ENCODE peak calls at places on chromosomes 13 and 19, in five cellular contexts. One of them, this sample, is unnamed.

GRCh38 chr19:17579523-17580244 is 24.2 kb downstream of the COLGALT1 start:
- DNase-seq in epithelial cell of esophagus: peak; percentile 77
- DNase-seq in T-helper 17 cell: no peak
- DNase-seq in NCI-H345: no peak
- DNase-seq in esophagus squamous epithelium: no peak
- DNase-seq in this sample: peak; percentile 36

GRCh38 chr13:29140277-29140676 is 320.1 kb downstream of the MTUS2 start:
- DNase-seq in epithelial cell of esophagus: no peak
- DNase-seq in T-helper 17 cell: no peak
- DNase-seq in NCI-H345: no peak
- DNase-seq in esophagus squamous epithelium: no peak
- DNase-seq in this sample: no peak

GRCh38 chr19:42281175-42282035 is 12.4 kb downstream of the CIC start:
- DNase-seq in epithelial cell of esophagus: peak; percentile 79
- DNase-seq in T-helper 17 cell: no peak
- DNase-seq in NCI-H345: peak; percentile 71
- DNase-seq in esophagus squamous epithelium: no peak
- DNase-seq in this sample: no peak

GRCh38 chr19:15649526-15649925 is 8.8 kb downstream of the CYP4F3 start:
- DNase-seq in epithelial cell of esophagus: no peak
- DNase-seq in T-helper 17 cell: no peak
- DNase-seq in NCI-H345: no peak
- DNase-seq in esophagus squamous epithelium: no peak
- DNase-seq in this sample: no peak

GRCh38 chr13:69296130-69296529 is 811.5 kb upstream of the ATXN8OS start:
- DNase-seq in epithelial cell of esophagus: no peak
- DNase-seq in T-helper 17 cell: no peak
- DNase-seq in NCI-H345: no peak
- DNase-seq in esophagus squamous epithelium: no peak
- DNase-seq in this sample: no peak

GRCh38 chr19:29587518-29587986 is 18.5 kb upstream of the POP4 start:
- DNase-seq in epithelial cell of esophagus: peak; percentile 21
- DNase-seq in T-helper 17 cell: peak; percentile 8
- DNase-seq in NCI-H345: no peak
- DNase-seq in esophagus squamous epithelium: no peak
- DNase-seq in this sample: no peak

GRCh38 chr19:44690131-44690440 is 8.9 kb upstream of the CEACAM16 start:
- DNase-seq in epithelial cell of esophagus: no peak
- DNase-seq in T-helper 17 cell: no peak
- DNase-seq in NCI-H345: no peak
- DNase-seq in esophagus squamous epithelium: no peak
- DNase-seq in this sample: no peak

GRCh38 chr19:49614096-49614857 is 23.3 kb downstream of the PRR12 start:
- DNase-seq in epithelial cell of esophagus: peak; percentile 74
- DNase-seq in T-helper 17 cell: no peak
- DNase-seq in NCI-H345: no peak
- DNase-seq in esophagus squamous epithelium: no peak
- DNase-seq in this sample: no peak

GRCh38 chr13:33352023-33352422 is 66.5 kb upstream of the STARD13 start:
- DNase-seq in epithelial cell of esophagus: no peak
- DNase-seq in T-helper 17 cell: no peak
- DNase-seq in NCI-H345: peak; percentile 73
- DNase-seq in esophagus squamous epithelium: no peak
- DNase-seq in this sample: no peak

GRCh38 chr13:67299731-67300130 is 69.6 kb upstream of the PCDH9 start:
- DNase-seq in epithelial cell of esophagus: peak; percentile 59
- DNase-seq in T-helper 17 cell: no peak
- DNase-seq in NCI-H345: no peak
- DNase-seq in esophagus squamous epithelium: no peak
- DNase-seq in this sample: no peak

GRCh38 chr13:98147521-98147920 is 4.6 kb downstream of the FARP1 start:
- DNase-seq in epithelial cell of esophagus: no peak
- DNase-seq in T-helper 17 cell: no peak
- DNase-seq in NCI-H345: no peak
- DNase-seq in esophagus squamous epithelium: no peak
- DNase-seq in this sample: no peak

GRCh38 chr19:12838182-12838890 is at the start of gene MAST1:
- DNase-seq in epithelial cell of esophagus: peak; percentile 56
- DNase-seq in T-helper 17 cell: peak; percentile 46
- DNase-seq in NCI-H345: peak; percentile 29
- DNase-seq in esophagus squamous epithelium: no peak
- DNase-seq in this sample: peak; percentile 31

GRCh38 chr19:43820098-43820860 is 6.8 kb upstream of the ZNF283 start:
- DNase-seq in epithelial cell of esophagus: peak; percentile 62
- DNase-seq in T-helper 17 cell: no peak
- DNase-seq in NCI-H345: no peak
- DNase-seq in esophagus squamous epithelium: no peak
- DNase-seq in this sample: no peak

GRCh38 chr19:49911381-49912145 is 14.9 kb upstream of the IL4I1 start:
- DNase-seq in epithelial cell of esophagus: no peak
- DNase-seq in T-helper 17 cell: no peak
- DNase-seq in NCI-H345: no peak
- DNase-seq in esophagus squamous epithelium: no peak
- DNase-seq in this sample: peak; percentile 69

GRCh38 chr19:34244611-34245299 is 9.6 kb upstream of the GARRE1 start:
- DNase-seq in epithelial cell of esophagus: no peak
- DNase-seq in T-helper 17 cell: no peak
- DNase-seq in NCI-H345: peak; percentile 30
- DNase-seq in esophagus squamous epithelium: no peak
- DNase-seq in this sample: no peak

GRCh38 chr19:48511800-48512503 is at the start of gene LMTK3:
- DNase-seq in epithelial cell of esophagus: no peak
- DNase-seq in T-helper 17 cell: peak; percentile 69
- DNase-seq in NCI-H345: peak; percentile 81
- DNase-seq in esophagus squamous epithelium: no peak
- DNase-seq in this sample: no peak

GRCh38 chr19:14152713-14153112 is 16.3 kb upstream of the ASF1B start:
- DNase-seq in epithelial cell of esophagus: no peak
- DNase-seq in T-helper 17 cell: no peak
- DNase-seq in NCI-H345: no peak
- DNase-seq in esophagus squamous epithelium: no peak
- DNase-seq in this sample: no peak

GRCh38 chr19:10961073-10961762 is 388 bp downstream of the SMARCA4 start:
- DNase-seq in epithelial cell of esophagus: peak; percentile 13
- DNase-seq in T-helper 17 cell: no peak
- DNase-seq in NCI-H345: no peak
- DNase-seq in esophagus squamous epithelium: no peak
- DNase-seq in this sample: peak; percentile 30

GRCh38 chr19:7230826-7231225 is 63.4 kb downstream of the INSR start:
- DNase-seq in epithelial cell of esophagus: no peak
- DNase-seq in T-helper 17 cell: no peak
- DNase-seq in NCI-H345: no peak
- DNase-seq in esophagus squamous epithelium: no peak
- DNase-seq in this sample: no peak

GRCh38 chr13:113542751-113543424 is 41.7 kb upstream of the TFDP1 start:
- DNase-seq in epithelial cell of esophagus: no peak
- DNase-seq in T-helper 17 cell: no peak
- DNase-seq in NCI-H345: no peak
- DNase-seq in esophagus squamous epithelium: no peak
- DNase-seq in this sample: no peak

GRCh38 chr13:114146629-114147028 is 14.2 kb upstream of the RASA3 start:
- DNase-seq in epithelial cell of esophagus: no peak
- DNase-seq in T-helper 17 cell: no peak
- DNase-seq in NCI-H345: no peak
- DNase-seq in esophagus squamous epithelium: no peak
- DNase-seq in this sample: no peak

GRCh38 chr19:55283548-55284393 is at the start of gene BRSK1:
- DNase-seq in epithelial cell of esophagus: no peak
- DNase-seq in T-helper 17 cell: no peak
- DNase-seq in NCI-H345: peak; percentile 74
- DNase-seq in esophagus squamous epithelium: no peak
- DNase-seq in this sample: no peak

GRCh38 chr13:98182589-98182988 is 5.5 kb upstream of the RNF113B start:
- DNase-seq in epithelial cell of esophagus: no peak
- DNase-seq in T-helper 17 cell: no peak
- DNase-seq in NCI-H345: no peak
- DNase-seq in esophagus squamous epithelium: no peak
- DNase-seq in this sample: no peak

GRCh38 chr13:46575843-46576242 is 22.9 kb downstream of the LRCH1 start:
- DNase-seq in epithelial cell of esophagus: peak; percentile 74
- DNase-seq in T-helper 17 cell: no peak
- DNase-seq in NCI-H345: no peak
- DNase-seq in esophagus squamous epithelium: no peak
- DNase-seq in this sample: no peak

GRCh38 chr13:30908416-30908980 is 2.4 kb downstream of the MEDAG start:
- DNase-seq in epithelial cell of esophagus: no peak
- DNase-seq in T-helper 17 cell: no peak
- DNase-seq in NCI-H345: no peak
- DNase-seq in esophagus squamous epithelium: no peak
- DNase-seq in this sample: no peak

GRCh38 chr19:9834302-9834725 is 804 bp upstream of the PIN1 start:
- DNase-seq in epithelial cell of esophagus: no peak
- DNase-seq in T-helper 17 cell: no peak
- DNase-seq in NCI-H345: no peak
- DNase-seq in esophagus squamous epithelium: no peak
- DNase-seq in this sample: no peak

GRCh38 chr13:94329277-94329676 is 150.2 kb downstream of the DCT start:
- DNase-seq in epithelial cell of esophagus: no peak
- DNase-seq in T-helper 17 cell: no peak
- DNase-seq in NCI-H345: no peak
- DNase-seq in esophagus squamous epithelium: no peak
- DNase-seq in this sample: no peak

GRCh38 chr19:49213791-49214190 is 56.2 kb downstream of the TRPM4 start:
- DNase-seq in epithelial cell of esophagus: no peak
- DNase-seq in T-helper 17 cell: no peak
- DNase-seq in NCI-H345: no peak
- DNase-seq in esophagus squamous epithelium: no peak
- DNase-seq in this sample: no peak

GRCh38 chr13:59690857-59691500 is 472.7 kb downstream of the DIAPH3 start:
- DNase-seq in epithelial cell of esophagus: no peak
- DNase-seq in T-helper 17 cell: no peak
- DNase-seq in NCI-H345: no peak
- DNase-seq in esophagus squamous epithelium: no peak
- DNase-seq in this sample: no peak

GRCh38 chr19:12647490-12648071 is 19.0 kb downstream of the MAN2B1 start:
- DNase-seq in epithelial cell of esophagus: peak; percentile 66
- DNase-seq in T-helper 17 cell: no peak
- DNase-seq in NCI-H345: no peak
- DNase-seq in esophagus squamous epithelium: no peak
- DNase-seq in this sample: no peak

GRCh38 chr19:33795370-33796163 is 1.1 kb upstream of the KCTD15 start:
- DNase-seq in epithelial cell of esophagus: peak; percentile 84
- DNase-seq in T-helper 17 cell: peak; percentile 54
- DNase-seq in NCI-H345: peak; percentile 55
- DNase-seq in esophagus squamous epithelium: no peak
- DNase-seq in this sample: peak; percentile 84

GRCh38 chr13:47038196-47038595 is 141.3 kb upstream of the HTR2A start:
- DNase-seq in epithelial cell of esophagus: no peak
- DNase-seq in T-helper 17 cell: no peak
- DNase-seq in NCI-H345: no peak
- DNase-seq in esophagus squamous epithelium: no peak
- DNase-seq in this sample: no peak

GRCh38 chr13:106376411-106377112 is 158.9 kb downstream of the EFNB2 start:
- DNase-seq in epithelial cell of esophagus: peak; percentile 95
- DNase-seq in T-helper 17 cell: no peak
- DNase-seq in NCI-H345: no peak
- DNase-seq in esophagus squamous epithelium: no peak
- DNase-seq in this sample: no peak

GRCh38 chr13:51928231-51928630 is 66.5 kb downstream of the CCDC70 start:
- DNase-seq in epithelial cell of esophagus: no peak
- DNase-seq in T-helper 17 cell: no peak
- DNase-seq in NCI-H345: no peak
- DNase-seq in esophagus squamous epithelium: no peak
- DNase-seq in this sample: no peak

GRCh38 chr19:10861118-10861651 is 10.2 kb upstream of the CARM1 start:
- DNase-seq in epithelial cell of esophagus: peak; percentile 51
- DNase-seq in T-helper 17 cell: no peak
- DNase-seq in NCI-H345: no peak
- DNase-seq in esophagus squamous epithelium: no peak
- DNase-seq in this sample: no peak

GRCh38 chr13:101917833-101918755 is 465.6 kb downstream of the ITGBL1 start:
- DNase-seq in epithelial cell of esophagus: no peak
- DNase-seq in T-helper 17 cell: no peak
- DNase-seq in NCI-H345: peak; percentile 88
- DNase-seq in esophagus squamous epithelium: no peak
- DNase-seq in this sample: no peak

GRCh38 chr19:33434886-33435705 is 61.6 kb downstream of the CEBPG start:
- DNase-seq in epithelial cell of esophagus: peak; percentile 8
- DNase-seq in T-helper 17 cell: no peak
- DNase-seq in NCI-H345: no peak
- DNase-seq in esophagus squamous epithelium: no peak
- DNase-seq in this sample: no peak

GRCh38 chr19:9309974-9310446 is 372 bp upstream of the ZNF699 start:
- DNase-seq in epithelial cell of esophagus: peak; percentile 94
- DNase-seq in T-helper 17 cell: no peak
- DNase-seq in NCI-H345: peak; percentile 97
- DNase-seq in esophagus squamous epithelium: peak; percentile 69
- DNase-seq in this sample: no peak

This sample was measured in HL-60.